ENCODE peak calls at places on chromosomes 3 and 15, in six cellular contexts. M is heart right ventricle, K is spleen, T is GM12878, A is lower lobe of right lung, F is SK-N-SH. P is an unnamed sample. For H3K9me3 and H3K4me1, the result is how much of the 10 kb centered on the place peaks cover.

GRCh38 chr3:55297706-55298105 is 189.4 kb downstream of the WNT5A start:
- DNase-seq in M (no peak), K (no peak), T (no peak), A (no peak), F (no peak), P (no peak)

GRCh38 chr3:37537914-37538691 is 323.6 kb upstream of the CTDSPL start:
- DNase-seq in T (no peak), M (peak), K (no peak), A (no peak), F (peak), P (peak)

GRCh38 chr3:50587373-50587772 is 18.1 kb downstream of the HEMK1 start:
- DNase-seq in T (no peak), M (no peak), F (no peak), A (no peak), K (no peak), P (no peak)

GRCh38 chr3:125481786-125482185 is 38.2 kb downstream of the SNX4 start:
- DNase-seq in T (no peak), A (no peak), K (no peak), F (no peak), M (no peak), P (no peak)

GRCh38 chr3:20974389-20974788 is 776.6 kb downstream of the ZNF385D start:
- DNase-seq in T (no peak), M (no peak), K (no peak), F (peak), A (no peak), P (no peak)

GRCh38 chr3:134406331-134407246 is 32.3 kb upstream of the AMOTL2 start:
- DNase-seq in T (no peak), F (peak), M (peak), K (no peak), A (peak), P (peak)

GRCh38 chr3:125077864-125078263 is 22.1 kb upstream of the HEG1 start:
- DNase-seq in K (no peak), A (no peak), T (peak), F (no peak), M (no peak), P (no peak)

GRCh38 chr3:150253622-150254021 is 154.5 kb upstream of the TSC22D2 start:
- DNase-seq in K (no peak), A (no peak), F (no peak), M (peak), T (no peak), P (peak)

GRCh38 chr15:74901612-74902063 is 5.0 kb downstream of the FAM219B start:
- DNase-seq in M (peak), A (peak), K (peak), F (peak), T (no peak), P (peak)

GRCh38 chr3:14846481-14846880 is 27.7 kb downstream of the FGD5 start:
- DNase-seq in M (no peak), K (no peak), A (no peak), T (no peak), F (no peak), P (no peak)

GRCh38 chr3:108006077-108006675 is 84.7 kb downstream of the CD47 start:
- DNase-seq in K (no peak), A (peak), T (no peak), M (peak), F (peak), P (peak)

GRCh38 chr3:20060924-20061323 is 20.7 kb downstream of the KAT2B start:
- DNase-seq in K (no peak), T (no peak), F (no peak), M (no peak), A (no peak), P (no peak)

GRCh38 chr3:183984337-183984736 is 33.3 kb downstream of the ABCC5 start:
- DNase-seq in F (peak), T (no peak), A (no peak), K (no peak), M (no peak), P (no peak)

GRCh38 chr15:88393719-88394519 is 73.3 kb downstream of the MRPL46 start:
- DNase-seq in A (no peak), K (no peak), M (no peak), T (no peak), F (no peak), P (no peak)

GRCh38 chr3:110521019-110521418 is 550.6 kb upstream of the NECTIN3 start:
- DNase-seq in T (no peak), K (no peak), A (no peak), F (no peak), M (no peak), P (no peak)

GRCh38 chr15:88472225-88472624 is 4.7 kb downstream of the MRPS11 start:
- DNase-seq in M (no peak), T (peak), A (no peak), F (no peak), K (no peak), P (no peak)

GRCh38 chr15:74830868-74831267 is 4.4 kb downstream of the CPLX3 start:
- DNase-seq in F (no peak), A (no peak), M (peak), K (no peak), T (no peak), P (no peak)

GRCh38 chr15:94229591-94230365 is 1.6 kb upstream of the MCTP2 start:
- DNase-seq in F (no peak), T (peak), M (no peak), A (no peak), K (no peak), P (no peak)

GRCh38 chr3:99637381-99638111 is 848 bp upstream of the COL8A1 start:
- DNase-seq in A (no peak), K (no peak), M (no peak), F (peak), T (no peak), P (no peak)

GRCh38 chr3:5002174-5002870 is 23.1 kb downstream of the BHLHE40 start:
- DNase-seq in K (no peak), M (no peak), A (no peak), F (no peak), T (no peak), P (no peak)

GRCh38 chr15:23503546-23503945 is 56.5 kb upstream of the GOLGA6L2 start:
- DNase-seq in K (no peak), A (no peak), M (no peak), T (no peak), F (no peak), P (no peak)

GRCh38 chr3:141311170-141311495 is 57.2 kb upstream of the ZBTB38 start:
- DNase-seq in F (peak), M (no peak), T (no peak), A (no peak), K (no peak), P (no peak)

GRCh38 chr3:172074027-172074426 is 34.6 kb downstream of the FNDC3B start:
- DNase-seq in K (no peak), F (no peak), A (no peak), M (no peak), T (no peak), P (no peak)

GRCh38 chr3:148087601-148088371 is 609.9 kb upstream of the AGTR1 start:
- DNase-seq in T (no peak), A (no peak), F (no peak), K (no peak), M (no peak), P (no peak)

GRCh38 chr3:183148056-183148455 is 14.5 kb downstream of the LAMP3 start:
- DNase-seq in K (no peak), M (no peak), F (no peak), A (no peak), T (no peak), P (no peak)

GRCh38 chr3:128170866-128171516 is 17.7 kb downstream of the EEFSEC start:
- DNase-seq in F (peak), M (peak), K (no peak), T (no peak), A (no peak), P (peak)

GRCh38 chr3:158458464-158458863 is 112.5 kb upstream of the MLF1 start:
- DNase-seq in T (no peak), A (no peak), M (no peak), K (no peak), F (no peak), P (no peak)

GRCh38 chr15:43988900-43989299 is 162.1 kb downstream of the WDR76 start:
- DNase-seq in M (no peak), T (no peak), A (no peak), F (no peak), K (no peak), P (no peak)

GRCh38 chr3:71355862-71356261 is 227.7 kb downstream of the FOXP1 start:
- DNase-seq in K (no peak), F (no peak), M (no peak), A (no peak), T (no peak), P (no peak)

GRCh38 chr3:37536799-37537311 is 324.8 kb upstream of the CTDSPL start:
- DNase-seq in A (no peak), M (no peak), F (no peak), T (no peak), K (no peak), P (no peak)

GRCh38 chr3:49715611-49716121 is 3.8 kb downstream of the AMIGO3 start:
- DNase-seq in F (peak), K (no peak), A (no peak), T (no peak), M (no peak), P (no peak)

GRCh38 chr3:140529096-140529495 is 148.8 kb upstream of the TRIM42 start:
- DNase-seq in T (no peak), F (no peak), A (no peak), K (no peak), M (no peak), P (no peak)

GRCh38 chr3:7545334-7545733 is 684.4 kb downstream of the GRM7 start:
- DNase-seq in F (no peak), A (no peak), K (no peak), M (no peak), T (no peak), P (no peak)

DNA sequence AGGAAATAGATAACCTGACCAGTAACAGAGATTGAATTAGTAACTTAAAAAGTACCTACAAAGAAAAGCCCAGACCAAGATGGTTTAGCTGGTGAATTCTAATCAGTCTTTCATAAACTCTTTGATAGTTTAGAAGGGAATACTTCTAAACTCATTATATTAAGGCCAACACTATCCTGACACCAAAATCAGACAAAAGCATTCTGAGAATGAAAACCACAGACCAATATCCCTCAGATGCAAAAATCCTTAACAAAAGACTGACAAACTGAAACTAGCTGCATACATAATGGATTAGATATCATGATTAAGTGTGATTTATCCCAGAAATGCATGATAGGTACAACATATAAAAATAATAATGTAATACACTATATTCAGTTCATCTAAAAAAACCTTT is 115.6 kb downstream of the RFX7 start:
- DNase-seq in A (no peak), M (no peak), F (no peak), K (no peak), T (no peak), P (no peak)
- H3K9me3 ChIP-seq in A (under half), M (under half), F (under half), K (half or more), T (under half), P (under half)

GRCh38 chr3:143330316-143330868 is 210.8 kb downstream of the CHST2 start:
- DNase-seq in M (no peak), A (no peak), K (no peak), T (no peak), F (no peak), P (no peak)

GRCh38 chr3:143326983-143327382 is 207.4 kb downstream of the CHST2 start:
- DNase-seq in F (no peak), T (no peak), M (no peak), A (no peak), K (no peak), P (no peak)

GRCh38 chr3:143328459-143328858 is 208.9 kb downstream of the CHST2 start:
- DNase-seq in A (no peak), M (no peak), F (no peak), T (no peak), K (no peak), P (no peak)

GRCh38 chr3:143329567-143330164 is 210.1 kb downstream of the CHST2 start:
- DNase-seq in M (peak), K (peak), A (no peak), F (peak), T (no peak), P (no peak)

DNA sequence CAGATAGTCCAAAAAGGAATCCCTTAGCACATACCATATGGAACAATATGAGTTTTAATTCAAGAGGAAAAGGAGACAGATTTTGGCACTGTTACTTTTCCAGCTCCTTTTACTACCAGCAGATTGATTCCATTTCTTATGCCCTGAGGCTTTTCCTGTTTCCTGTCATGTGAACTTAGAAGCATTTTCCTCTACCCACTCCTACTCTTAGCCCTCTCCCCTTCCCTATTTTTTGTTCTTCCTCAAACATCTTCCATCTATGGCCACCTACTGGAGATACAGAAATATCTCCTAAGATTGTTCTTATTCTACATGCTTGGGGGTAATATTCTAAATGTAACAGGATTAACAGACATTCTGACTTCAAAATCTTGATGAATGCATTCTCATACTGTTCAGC is 207.8 kb downstream of the CHST2 start:
- DNase-seq in F (no peak), T (no peak), A (no peak), K (no peak), M (no peak), P (no peak)
- TF ChIP-seq CTCF in F (peak), T (no peak), A (no peak), K (no peak), M (no peak), P (peak)

GRCh38 chr3:40841570-40842109 is 316.9 kb downstream of the ZNF621 start:
- DNase-seq in A (no peak), T (no peak), F (no peak), K (no peak), M (no peak), P (no peak)

GRCh38 chr3:40843208-40843624 is 318.5 kb downstream of the ZNF621 start:
- DNase-seq in K (no peak), M (no peak), T (no peak), F (no peak), A (no peak), P (no peak)

GRCh38 chr3:40842714-40843113 is 318.0 kb downstream of the ZNF621 start:
- DNase-seq in F (no peak), A (no peak), T (no peak), M (no peak), K (no peak), P (no peak)

GRCh38 chr3:40843851-40844548 is 319.2 kb downstream of the ZNF621 start:
- DNase-seq in A (no peak), K (no peak), T (no peak), F (peak), M (no peak), P (peak)

DNA sequence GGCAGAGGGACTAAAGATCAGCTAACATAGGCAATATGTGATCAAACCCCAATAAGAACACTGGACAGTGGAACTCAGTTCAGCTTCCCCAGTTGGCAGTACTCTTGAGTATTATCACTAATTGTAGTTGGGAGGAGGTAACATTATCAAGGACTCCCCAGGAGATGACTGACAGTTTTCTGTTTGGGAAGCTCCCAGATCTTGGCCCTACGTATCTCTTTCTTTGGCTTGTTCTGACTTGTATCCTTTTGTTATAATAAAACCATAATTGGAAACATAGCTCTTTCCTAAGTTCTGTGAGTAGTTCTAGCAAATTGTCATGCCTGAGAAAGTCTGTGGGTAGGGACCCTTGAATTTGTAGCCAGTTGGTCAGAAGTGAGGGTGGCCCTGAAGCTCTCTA is 316.4 kb downstream of the ZNF621 start:
- DNase-seq in T (no peak), M (no peak), A (no peak), F (no peak), K (no peak), P (no peak)
- H3K4me1 ChIP-seq in T (under half), M (under half), A (under half), F (under half), K (under half), P (under half)

GRCh38 chr15:87340370-87340769 is 916.2 kb downstream of the NTRK3 start:
- DNase-seq in K (no peak), A (no peak), M (no peak), F (no peak), T (no peak), P (no peak)
- H3K9me3 ChIP-seq in K (under half), A (under half), M (under half), F (under half), T (under half), P (under half)

GRCh38 chr3:52090620-52091468 is 34.5 kb upstream of the DUSP7 start:
- DNase-seq in F (no peak), A (peak), M (no peak), K (peak), T (no peak), P (no peak)
- TF ChIP-seq CTCF in F (no peak), A (no peak), M (no peak), K (no peak), T (no peak), P (no peak)

GRCh38 chr3:159787794-159788205 is 200.8 kb upstream of the IL12A start:
- DNase-seq in K (no peak), F (no peak), A (no peak), M (no peak), T (no peak), P (no peak)

GRCh38 chr3:159788987-159789386 is 199.6 kb upstream of the IL12A start:
- DNase-seq in T (no peak), K (no peak), F (no peak), A (no peak), M (no peak), P (no peak)

GRCh38 chr3:159786489-159787181 is 202.0 kb upstream of the IL12A start:
- DNase-seq in T (no peak), K (no peak), A (no peak), F (no peak), M (no peak), P (no peak)

GRCh38 chr3:159788291-159788690 is 200.3 kb upstream of the IL12A start:
- DNase-seq in M (no peak), A (no peak), F (no peak), K (no peak), T (no peak), P (no peak)

GRCh38 chr3:159787191-159787590 is 201.4 kb upstream of the IL12A start:
- DNase-seq in T (no peak), M (no peak), K (no peak), A (no peak), F (no peak), P (no peak)
- H3K4me1 ChIP-seq in T (under half), M (under half), K (under half), A (under half), F (under half), P (under half)